ENCODE peak calls at places on chromosome X, in nine cellular contexts. H is fibroblast of lung, N is mesendoderm, V is heart left ventricle, Y is neural progenitor cell, K is HT1080, X is iris pigment epithelial cell, G is left cardiac atrium, L is NCI-H1436. E is an unnamed sample.

GRCh38 chrX:134251241-134251640 is 14.3 kb downstream of the CCDC160 start:
- DNase-seq in Y (no peak), V (no peak), G (no peak), H (no peak), N (no peak), K (no peak), L (no peak), X (no peak), E (no peak)

GRCh38 chrX:21757960-21758359 is at the start of gene SMPX:
- DNase-seq in L (no peak), Y (no peak), X (no peak), G (peak), K (no peak), H (no peak), N (no peak), V (peak), E (no peak)

GRCh38 chrX:21657318-21658151 is 595 bp downstream of the KLHL34 start:
- DNase-seq in H (no peak), Y (no peak), N (no peak), X (no peak), K (no peak), L (no peak), V (no peak), G (no peak), E (peak)

GRCh38 chrX:71616672-71617529 is 1.4 kb downstream of the CXCR3 start:
- DNase-seq in N (peak), V (no peak), X (no peak), Y (no peak), H (no peak), K (no peak), G (no peak), L (no peak), E (no peak)

GRCh38 chrX:19949340-19949739 is 41.5 kb downstream of the BCLAF3 start:
- DNase-seq in Y (no peak), X (no peak), L (no peak), G (no peak), N (no peak), V (no peak), H (no peak), K (no peak), E (no peak)

GRCh38 chrX:63658920-63659319 is 126.1 kb downstream of the ARHGEF9 start:
- DNase-seq in Y (no peak), V (no peak), H (peak), N (no peak), K (no peak), L (no peak), G (peak), X (no peak), E (no peak)

GRCh38 chrX:74535633-74536141 is 78.7 kb downstream of the RLIM start:
- DNase-seq in K (peak), V (peak), G (peak), L (peak), X (peak), N (peak), Y (peak), H (peak), E (peak)

GRCh38 chrX:134144231-134144630 is 92.8 kb upstream of the CCDC160 start:
- DNase-seq in Y (peak), H (peak), G (no peak), X (peak), V (no peak), L (peak), K (no peak), N (peak), E (no peak)

GRCh38 chrX:106903291-106903820 is at the start of gene RIPPLY1:
- DNase-seq in V (no peak), K (no peak), X (no peak), L (peak), H (no peak), N (peak), G (no peak), Y (peak), E (no peak)

GRCh38 chrX:50456712-50457484 is 13.7 kb downstream of the DGKK start:
- DNase-seq in V (no peak), G (no peak), L (no peak), Y (no peak), N (peak), K (peak), X (no peak), H (no peak), E (no peak)

GRCh38 chrX:139691493-139691842 is 16.5 kb downstream of the MCF2 start:
- DNase-seq in K (no peak), N (peak), Y (peak), L (no peak), V (no peak), X (peak), H (no peak), G (no peak), E (peak)

GRCh38 chrX:119871245-119871598 is 311 bp downstream of the RNF113A start:
- DNase-seq in H (peak), L (no peak), X (no peak), N (no peak), V (peak), Y (no peak), K (no peak), G (no peak), E (peak)

GRCh38 chrX:22095306-22095705 is 63.2 kb downstream of the PHEX start:
- DNase-seq in V (peak), N (no peak), L (no peak), X (no peak), G (peak), H (peak), Y (peak), K (peak), E (peak)

GRCh38 chrX:351736-352135 is 33.1 kb upstream of the GTPBP6 start:
- DNase-seq in X (no peak), Y (no peak), N (no peak), K (no peak), G (peak), L (no peak), H (no peak), V (peak), E (no peak)

GRCh38 chrX:147781844-147782243 is 129.9 kb upstream of the FMR1 start:
- DNase-seq in G (no peak), N (no peak), K (no peak), X (no peak), V (no peak), L (no peak), H (no peak), Y (no peak), E (no peak)

GRCh38 chrX:118554511-118554910 is 58.9 kb downstream of the DOCK11 start:
- DNase-seq in K (no peak), V (no peak), H (no peak), X (no peak), G (no peak), L (no peak), N (no peak), Y (no peak), E (no peak)